ENCODE peak calls at places on chromosomes 13 and 19, in four cellular contexts. One of them, this sample, is unnamed.

GRCh38 chr13:27293051-27293691 is 22.5 kb downstream of the RASL11A start:
- DNase-seq in K562: no peak
- DNase-seq in HepG2: no peak
- DNase-seq in GM12878: no peak
- DNase-seq in this sample: no peak

GRCh38 chr19:50435627-50436026 is 2.9 kb downstream of the MYBPC2 start:
- DNase-seq in K562: no peak
- DNase-seq in HepG2: no peak
- DNase-seq in GM12878: no peak
- DNase-seq in this sample: no peak

GRCh38 chr13:45564108-45564507 is 51.4 kb downstream of the ERICH6B start:
- DNase-seq in K562: no peak
- DNase-seq in HepG2: peak; percentile 22
- DNase-seq in GM12878: no peak
- DNase-seq in this sample: no peak

GRCh38 chr13:111963031-111963430 is 103.9 kb upstream of the SOX1 start:
- DNase-seq in K562: no peak
- DNase-seq in HepG2: no peak
- DNase-seq in GM12878: no peak
- DNase-seq in this sample: no peak

GRCh38 chr13:108297114-108297513 is 27.6 kb downstream of the TNFSF13B start:
- DNase-seq in K562: no peak
- DNase-seq in HepG2: no peak
- DNase-seq in GM12878: no peak
- DNase-seq in this sample: no peak

GRCh38 chr13:51935326-51936171 is 73.8 kb downstream of the CCDC70 start:
- DNase-seq in K562: peak; percentile 26
- DNase-seq in HepG2: no peak
- DNase-seq in GM12878: no peak
- DNase-seq in this sample: peak; percentile 74

GRCh38 chr19:55086730-55087541 is 11.3 kb downstream of the EPS8L1 start:
- DNase-seq in K562: no peak
- DNase-seq in HepG2: no peak
- DNase-seq in GM12878: no peak
- DNase-seq in this sample: peak; percentile 88

GRCh38 chr13:59145381-59145780 is 1018.3 kb downstream of the DIAPH3 start:
- DNase-seq in K562: no peak
- DNase-seq in HepG2: no peak
- DNase-seq in GM12878: no peak
- DNase-seq in this sample: no peak

GRCh38 chr13:64453831-64454230 is 2776.3 kb downstream of the PCDH9 start:
- DNase-seq in K562: no peak
- DNase-seq in HepG2: no peak
- DNase-seq in GM12878: no peak
- DNase-seq in this sample: no peak

GRCh38 chr19:15195381-15195964 is 5.3 kb downstream of the NOTCH3 start:
- DNase-seq in K562: no peak
- DNase-seq in HepG2: no peak
- DNase-seq in GM12878: no peak
- DNase-seq in this sample: no peak

GRCh38 chr13:89375839-89376238 is 1704.7 kb downstream of the SLITRK5 start:
- DNase-seq in K562: no peak
- DNase-seq in HepG2: no peak
- DNase-seq in GM12878: no peak
- DNase-seq in this sample: no peak

GRCh38 chr13:63092461-63092860 is 1676.8 kb upstream of the PCDH20 start:
- DNase-seq in K562: no peak
- DNase-seq in HepG2: no peak
- DNase-seq in GM12878: no peak
- DNase-seq in this sample: no peak

GRCh38 chr19:961866-962620 is 22.1 kb upstream of the WDR18 start:
- DNase-seq in K562: peak; percentile 96
- DNase-seq in HepG2: peak; percentile 20
- DNase-seq in GM12878: no peak
- DNase-seq in this sample: no peak

GRCh38 chr13:112890316-112891131 is 78.5 kb upstream of the MCF2L start:
- DNase-seq in K562: no peak
- DNase-seq in HepG2: no peak
- DNase-seq in GM12878: no peak
- DNase-seq in this sample: no peak

GRCh38 chr19:3760871-3761361 is 576 bp downstream of the APBA3 start:
- DNase-seq in K562: no peak
- DNase-seq in HepG2: no peak
- DNase-seq in GM12878: no peak
- DNase-seq in this sample: no peak

GRCh38 chr13:79830945-79831344 is 350.0 kb downstream of the NDFIP2 start:
- DNase-seq in K562: no peak
- DNase-seq in HepG2: no peak
- DNase-seq in GM12878: no peak
- DNase-seq in this sample: no peak

GRCh38 chr13:37599509-37599908 is 941 bp upstream of the POSTN start:
- DNase-seq in K562: no peak
- DNase-seq in HepG2: no peak
- DNase-seq in GM12878: no peak
- DNase-seq in this sample: no peak

GRCh38 chr13:35994131-35994966 is 136.8 kb downstream of the DCLK1 start:
- DNase-seq in K562: no peak
- DNase-seq in HepG2: no peak
- DNase-seq in GM12878: no peak
- DNase-seq in this sample: no peak

GRCh38 chr19:16325671-16326400 is 1.2 kb downstream of the KLF2 start:
- DNase-seq in K562: no peak
- DNase-seq in HepG2: no peak
- DNase-seq in GM12878: no peak
- DNase-seq in this sample: peak; percentile 87

GRCh38 chr13:79900356-79900755 is 419.4 kb downstream of the NDFIP2 start:
- DNase-seq in K562: no peak
- DNase-seq in HepG2: no peak
- DNase-seq in GM12878: no peak
- DNase-seq in this sample: no peak

GRCh38 chr19:5892772-5893275 is 10.8 kb downstream of the NDUFA11 start:
- DNase-seq in K562: no peak
- DNase-seq in HepG2: no peak
- DNase-seq in GM12878: no peak
- DNase-seq in this sample: no peak

GRCh38 chr19:1441022-1441426 is 2.8 kb downstream of the RPS15 start:
- DNase-seq in K562: no peak
- DNase-seq in HepG2: no peak
- DNase-seq in GM12878: no peak
- DNase-seq in this sample: no peak

DNA sequence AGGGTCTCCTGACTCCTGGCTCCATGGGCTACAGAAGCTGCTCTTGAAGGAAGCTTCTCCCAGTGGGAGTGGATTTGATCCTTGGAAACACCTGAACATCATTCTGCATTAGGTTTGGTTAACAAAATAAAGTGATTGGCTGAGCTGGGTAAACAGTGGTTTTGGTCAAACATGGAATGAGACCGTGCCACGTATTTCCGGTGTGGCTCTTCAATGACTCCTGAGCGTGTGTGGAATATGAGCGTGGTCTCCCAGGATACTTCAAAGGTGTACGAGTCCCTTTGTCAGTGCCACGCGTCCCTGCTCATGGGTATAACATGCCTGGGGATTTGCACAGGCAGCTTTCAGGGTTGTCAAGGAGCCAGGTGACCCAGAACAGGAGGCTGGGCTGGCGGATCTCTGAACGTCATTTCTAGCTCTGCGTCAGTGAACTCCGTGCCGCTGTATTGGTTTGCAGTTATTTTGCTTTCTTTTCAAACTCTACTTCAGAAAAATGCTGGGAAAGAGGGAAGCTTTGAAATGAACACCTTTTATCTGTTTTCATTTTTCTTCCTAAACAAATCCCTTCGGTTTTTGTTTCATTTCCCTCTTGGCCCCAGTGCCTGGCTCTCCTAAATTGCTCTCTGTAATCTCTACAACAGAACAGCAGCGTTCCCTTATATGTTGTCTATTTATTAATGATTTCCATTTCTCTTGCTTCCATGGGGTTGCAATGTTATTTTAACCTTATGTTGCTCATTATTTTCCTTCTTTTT is 26.3 kb upstream of the GJB6 start:
- DNase-seq in K562: no peak
- DNase-seq in HepG2: no peak
- DNase-seq in GM12878: no peak
- DNase-seq in this sample: no peak
- TF ChIP-seq CREB1 in K562: no peak
- TF ChIP-seq CREB1 in HepG2: no peak
- TF ChIP-seq CREB1 in GM12878: no peak
- TF ChIP-seq CREB1 in this sample: no peak

GRCh38 chr19:11175920-11176319 is 20.3 kb upstream of the SPC24 start:
- DNase-seq in K562: no peak
- DNase-seq in HepG2: no peak
- DNase-seq in GM12878: no peak
- DNase-seq in this sample: no peak
- TF ChIP-seq CEBPB in K562: no peak
- TF ChIP-seq CEBPB in HepG2: no peak
- TF ChIP-seq CEBPB in GM12878: no peak
- TF ChIP-seq CEBPB in this sample: no peak

DNA sequence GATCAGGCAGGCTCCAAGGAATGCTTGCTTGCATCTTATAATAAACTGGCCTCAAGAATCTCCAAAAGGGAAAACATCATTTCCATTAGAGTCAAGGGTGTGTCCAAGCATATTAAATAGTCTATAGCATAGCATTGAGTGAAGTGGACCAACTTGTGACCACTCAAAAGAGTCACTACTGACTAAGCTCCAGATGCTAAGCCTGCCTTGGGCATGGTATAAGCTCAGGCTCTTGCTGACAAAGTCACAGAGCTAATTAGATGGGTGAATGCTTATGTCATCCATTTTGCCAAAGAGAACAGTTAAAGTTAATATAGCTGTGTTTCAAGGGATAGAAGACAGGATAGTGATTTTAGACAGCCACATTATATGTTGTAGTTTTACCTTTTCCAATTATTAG is 216.1 kb downstream of the DNAJC15 start:
- DNase-seq in K562: no peak
- DNase-seq in HepG2: no peak
- DNase-seq in GM12878: no peak
- DNase-seq in this sample: no peak
- TF ChIP-seq HDAC2 in K562: no peak
- TF ChIP-seq HDAC2 in HepG2: no peak
- TF ChIP-seq HDAC2 in GM12878: no peak
- TF ChIP-seq HDAC2 in this sample: no peak

GRCh38 chr13:66358564-66358963 is 871.6 kb downstream of the PCDH9 start:
- DNase-seq in K562: no peak
- DNase-seq in HepG2: no peak
- DNase-seq in GM12878: no peak
- DNase-seq in this sample: no peak

GRCh38 chr13:66359393-66359792 is 870.7 kb downstream of the PCDH9 start:
- DNase-seq in K562: no peak
- DNase-seq in HepG2: no peak
- DNase-seq in GM12878: no peak
- DNase-seq in this sample: no peak

GRCh38 chr13:66362485-66362884 is 867.7 kb downstream of the PCDH9 start:
- DNase-seq in K562: no peak
- DNase-seq in HepG2: no peak
- DNase-seq in GM12878: no peak
- DNase-seq in this sample: no peak

GRCh38 chr13:66364346-66364745 is 865.8 kb downstream of the PCDH9 start:
- DNase-seq in K562: no peak
- DNase-seq in HepG2: no peak
- DNase-seq in GM12878: no peak
- DNase-seq in this sample: no peak

DNA sequence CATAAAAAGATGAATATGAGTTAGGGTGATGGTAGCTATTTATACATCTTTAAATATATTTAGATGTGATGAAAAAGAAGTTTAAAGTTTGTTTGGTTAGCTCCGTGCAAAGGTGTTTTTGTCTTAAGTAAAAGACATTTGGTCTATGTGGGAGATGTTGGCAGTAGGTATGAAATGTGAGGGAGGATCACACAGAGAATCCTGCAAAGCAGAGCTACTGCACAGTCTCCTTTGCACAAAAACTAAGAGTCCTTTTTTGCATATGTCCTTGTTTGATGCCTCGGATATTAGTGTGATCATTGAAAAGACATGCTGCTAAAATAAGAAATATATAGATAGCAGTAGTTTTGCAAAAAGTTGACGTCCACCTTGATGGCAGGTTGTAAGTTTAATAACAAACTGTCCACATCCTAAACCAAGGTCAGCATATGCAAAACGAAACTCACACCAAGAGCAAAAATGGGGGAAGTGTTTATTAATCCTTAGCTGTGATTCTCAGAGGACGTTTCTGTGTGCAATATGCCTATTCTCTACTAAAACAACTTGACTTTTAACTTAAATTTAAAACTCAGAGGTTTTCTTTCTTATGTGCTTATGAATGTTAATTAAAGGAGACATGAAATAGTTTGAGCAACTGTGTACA is 870.1 kb downstream of the PCDH9 start:
- DNase-seq in K562: no peak
- DNase-seq in HepG2: no peak
- DNase-seq in GM12878: no peak
- DNase-seq in this sample: no peak
- TF ChIP-seq CREB1 in K562: no peak
- TF ChIP-seq CREB1 in HepG2: no peak
- TF ChIP-seq CREB1 in GM12878: no peak
- TF ChIP-seq CREB1 in this sample: no peak